ENCODE peak calls at places on chromosomes 2 and 18, in five cellular contexts. W is naive thymus-derived CD8-positive, alpha-beta T cell; J is activated T-helper 1 cell treated with Interleukin-2 at 50 U/mL for 16 hours; K is upper lobe of right lung; H is Daoy. V is an unnamed sample.
A peak's percentile ranks its signal among the peaks of the same experiment; 100 is the strongest.

GRCh38 chr18:23885750-23886149 is 128.8 kb upstream of the TTC39C start:
- DNase-seq in H (no peak), W (peak; percentile 28), K (no peak), J (no peak), V (no peak)

GRCh38 chr2:233115121-233115520 is 55.0 kb downstream of the INPP5D start:
- DNase-seq in H (no peak), W (no peak), K (peak; percentile 30), J (no peak), V (no peak)

GRCh38 chr18:4276983-4277585 is 178.0 kb downstream of the DLGAP1 start:
- DNase-seq in H (no peak), J (no peak), K (no peak), W (no peak), V (no peak)

GRCh38 chr18:22683196-22683676 is 249.9 kb upstream of the RBBP8 start:
- DNase-seq in K (no peak), J (no peak), H (peak; percentile 87), W (no peak), V (no peak)

GRCh38 chr18:44437603-44438002 is 243.1 kb upstream of the SETBP1 start:
- DNase-seq in K (no peak), J (no peak), H (no peak), W (no peak), V (no peak)

GRCh38 chr18:9403795-9404564 is 69.4 kb downstream of the TWSG1 start:
- DNase-seq in W (peak; percentile 2), K (no peak), J (no peak), H (no peak), V (no peak)

GRCh38 chr2:28054916-28055315 is 164.4 kb downstream of the BABAM2 start:
- DNase-seq in K (no peak), H (no peak), J (no peak), W (no peak), V (no peak)

GRCh38 chr2:152078662-152079061 is 20.2 kb downstream of the CACNB4 start:
- DNase-seq in W (no peak), K (no peak), H (no peak), J (no peak), V (no peak)

GRCh38 chr2:229273384-229274338 is 2.6 kb upstream of the PID1 start:
- DNase-seq in K (peak; percentile 74), J (no peak), W (no peak), H (peak; percentile 72), V (peak; percentile 76)

GRCh38 chr18:78721281-78721949 is 258.2 kb upstream of the SALL3 start:
- DNase-seq in W (no peak), J (no peak), K (peak; percentile 23), H (no peak), V (no peak)

GRCh38 chr18:48781041-48781989 is 169.4 kb downstream of the SMAD7 start:
- DNase-seq in J (no peak), H (peak; percentile 27), W (no peak), K (peak; percentile 95), V (no peak)

GRCh38 chr2:98912957-98913915 is 22.8 kb downstream of the CRACDL start:
- DNase-seq in K (peak; percentile 60), W (no peak), J (no peak), H (peak; percentile 78), V (no peak)

GRCh38 chr2:73972846-73973245 is 11.9 kb upstream of the TET3 start:
- DNase-seq in H (no peak), W (no peak), K (no peak), J (no peak), V (no peak)

GRCh38 chr18:10736984-10737383 is 211.2 kb downstream of the NAPG start:
- DNase-seq in W (no peak), H (no peak), J (no peak), K (no peak), V (peak; percentile 11)

GRCh38 chr2:147696426-147696825 is 148.4 kb upstream of the ACVR2A start:
- DNase-seq in J (no peak), H (no peak), K (no peak), W (no peak), V (no peak)

GRCh38 chr2:218446547-218446946 is 27.6 kb downstream of the VIL1 start:
- DNase-seq in J (no peak), W (no peak), K (no peak), H (no peak), V (no peak)

GRCh38 chr2:9658972-9659371 is 28.2 kb upstream of the YWHAQ start:
- DNase-seq in H (peak; percentile 80), J (no peak), K (no peak), W (no peak), V (no peak)

GRCh38 chr2:210250577-210250976 is 25.3 kb upstream of the ACADL start:
- DNase-seq in H (no peak), J (no peak), W (no peak), K (no peak), V (no peak)

GRCh38 chr2:172996387-172996961 is 79.2 kb upstream of the MAP3K20 start:
- DNase-seq in W (no peak), K (no peak), J (no peak), H (no peak), V (no peak)

GRCh38 chr2:238113611-238114010 is 13.5 kb downstream of the ESPNL start:
- DNase-seq in K (peak; percentile 26), J (no peak), W (no peak), H (no peak), V (no peak)

GRCh38 chr2:128381001-128381938 is 62.6 kb upstream of the HS6ST1 start:
- DNase-seq in J (no peak), W (no peak), H (no peak), K (peak; percentile 64), V (no peak)

GRCh38 chr2:66472225-66472843 is 37.4 kb downstream of the MEIS1 start:
- DNase-seq in K (no peak), W (no peak), H (no peak), J (no peak), V (no peak)

GRCh38 chr18:23812566-23813440 is 123.5 kb downstream of the LAMA3 start:
- DNase-seq in J (no peak), K (no peak), W (peak; percentile 40), H (no peak), V (peak; percentile 41)

GRCh38 chr2:98802344-98802743 is 71.4 kb upstream of the MGAT4A start:
- DNase-seq in J (no peak), H (no peak), W (no peak), K (no peak), V (no peak)

GRCh38 chr2:148303166-148303565 is 282.3 kb downstream of the MBD5 start:
- DNase-seq in K (no peak), H (no peak), W (no peak), J (no peak), V (no peak)

V was measured in RKO.